ENCODE peak calls at places on chromosomes 4 and X, in seven cellular contexts. Y is astrocyte, G is uterus, R is mammary epithelial cell, V is right lobe of liver, M is K562, L is aorta. K is an unnamed sample.

GRCh38 chr4:84792366-84793301 is 173.9 kb downstream of the WDFY3 start:
- DNase-seq in V (no peak), Y (no peak), G (no peak), M (no peak), R (no peak), L (no peak), K (peak)

GRCh38 chr4:176011523-176011922 is 54.1 kb upstream of the WDR17 start:
- DNase-seq in G (no peak), L (no peak), V (no peak), R (peak), Y (peak), M (no peak), K (no peak)

GRCh38 chrX:16836371-16836770 is 33.8 kb downstream of the RBBP7 start:
- DNase-seq in R (no peak), Y (peak), G (no peak), V (no peak), M (peak), L (no peak), K (no peak)

GRCh38 chr4:41124916-41125548 is 89.3 kb downstream of the APBB2 start:
- DNase-seq in R (peak), M (no peak), G (no peak), V (no peak), Y (peak), L (no peak), K (no peak)

GRCh38 chr4:26105815-26106699 is 192.0 kb downstream of the SMIM20 start:
- DNase-seq in Y (peak), M (peak), R (peak), G (peak), L (no peak), V (no peak), K (no peak)

GRCh38 chrX:77597090-77597489 is 149.9 kb downstream of the FGF16 start:
- DNase-seq in R (peak), G (no peak), L (no peak), Y (peak), V (no peak), M (no peak), K (no peak)

GRCh38 chr4:28490669-28491068 is 1630.0 kb downstream of the STIM2 start:
- DNase-seq in R (peak), M (no peak), V (no peak), G (no peak), L (no peak), Y (peak), K (no peak)

GRCh38 chr4:97152159-97152558 is 991.1 kb downstream of the STPG2 start:
- DNase-seq in L (no peak), M (no peak), V (no peak), Y (no peak), G (no peak), R (no peak), K (no peak)

GRCh38 chr4:102411416-102411815 is 66.1 kb upstream of the SLC39A8 start:
- DNase-seq in R (peak), G (no peak), Y (no peak), M (no peak), V (no peak), L (no peak), K (no peak)

GRCh38 chrX:150526692-150527091 is 41.7 kb upstream of the MTM1 start:
- DNase-seq in L (no peak), G (no peak), M (no peak), R (no peak), Y (no peak), V (no peak), K (no peak)

GRCh38 chrX:119067023-119067739 is 5.6 kb upstream of the CT47C1 start:
- DNase-seq in L (peak), V (peak), G (peak), Y (peak), R (peak), M (peak), K (peak)

GRCh38 chr4:24912252-24913098 is at the start of gene CCDC149:
- DNase-seq in V (peak), G (peak), M (peak), R (peak), L (peak), Y (peak), K (peak)

GRCh38 chrX:149472620-149473019 is 32.5 kb downstream of the IDS start:
- DNase-seq in L (no peak), G (no peak), M (no peak), R (peak), Y (no peak), V (peak), K (no peak)

GRCh38 chr4:95549246-95550138 is 719 bp upstream of the UNC5C start:
- DNase-seq in V (no peak), L (peak), G (peak), Y (peak), M (no peak), R (peak), K (no peak)

GRCh38 chrX:153723351-153724251 is 586 bp downstream of the BCAP31 start:
- DNase-seq in L (peak), G (peak), Y (no peak), M (peak), V (peak), R (peak), K (peak)

GRCh38 chr4:77538144-77538543 is 67.5 kb upstream of the CXCL13 start:
- DNase-seq in Y (peak), G (no peak), R (peak), M (no peak), V (no peak), L (no peak), K (no peak)

GRCh38 chr4:92506933-92507332 is 203.2 kb downstream of the GRID2 start:
- DNase-seq in V (no peak), G (no peak), R (no peak), L (no peak), M (no peak), Y (no peak), K (no peak)

GRCh38 chr4:159075531-159075932 is 27.3 kb upstream of the RAPGEF2 start:
- DNase-seq in R (peak), L (no peak), Y (peak), M (no peak), G (no peak), V (no peak), K (no peak)

GRCh38 chr4:108446554-108446953 is 173.8 kb upstream of the RPL34 start:
- DNase-seq in G (no peak), M (no peak), R (no peak), V (no peak), L (no peak), Y (no peak), K (peak)

GRCh38 chrX:109936114-109936513 is 66.8 kb upstream of the TMEM164 start:
- DNase-seq in L (no peak), V (no peak), R (peak), G (no peak), Y (no peak), M (no peak), K (no peak)

GRCh38 chr4:144732584-144733130 is 86.7 kb downstream of the HHIP start:
- DNase-seq in L (no peak), R (peak), Y (no peak), V (no peak), M (no peak), G (no peak), K (no peak)

GRCh38 chrX:30693999-30694650 is 40.9 kb downstream of the GK start:
- DNase-seq in M (no peak), Y (no peak), V (no peak), R (no peak), G (no peak), L (no peak), K (no peak)

GRCh38 chr4:7698586-7698985 is 241.1 kb downstream of the AFAP1 start:
- DNase-seq in G (no peak), Y (peak), L (no peak), R (peak), V (no peak), M (no peak), K (no peak)

GRCh38 chrX:56813318-56813837 is 84.3 kb downstream of the NBDY start:
- DNase-seq in L (peak), V (no peak), G (no peak), M (peak), R (peak), Y (peak), K (peak)

GRCh38 chr4:169770411-169770810 is 12.7 kb upstream of the HPF1 start:
- DNase-seq in M (no peak), R (no peak), L (no peak), Y (no peak), G (no peak), V (no peak), K (no peak)

GRCh38 chr4:162475221-162475620 is 311.4 kb upstream of the FSTL5 start:
- DNase-seq in G (no peak), M (no peak), L (no peak), R (no peak), Y (peak), V (no peak), K (no peak)

DNA sequence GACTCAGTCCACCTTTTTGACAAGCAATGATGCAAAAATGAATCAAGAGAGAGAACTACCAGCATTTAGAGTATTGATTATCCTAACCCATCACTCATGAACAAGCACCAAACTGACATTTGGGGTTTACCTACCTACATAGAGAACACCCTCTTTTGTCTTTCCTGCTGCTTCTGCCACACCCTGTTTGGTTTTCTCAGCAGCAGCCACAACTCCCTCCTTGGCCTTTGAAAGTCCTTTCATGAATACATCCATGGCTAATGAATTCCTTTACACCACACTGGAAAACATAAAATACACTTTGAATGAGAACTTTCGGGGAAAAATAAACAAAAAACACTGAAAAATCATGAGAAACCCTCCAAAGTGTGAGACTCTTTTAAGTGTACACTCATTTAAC is 1.5 kb downstream of the SNCA start:
- DNase-seq in Y (no peak), V (no peak), R (no peak), M (no peak), G (no peak), L (no peak), K (no peak)
- H3K4me3 ChIP-seq in Y (no peak), V (no peak), R (peak), M (no peak), G (peak), L (no peak), K (peak)

DNA sequence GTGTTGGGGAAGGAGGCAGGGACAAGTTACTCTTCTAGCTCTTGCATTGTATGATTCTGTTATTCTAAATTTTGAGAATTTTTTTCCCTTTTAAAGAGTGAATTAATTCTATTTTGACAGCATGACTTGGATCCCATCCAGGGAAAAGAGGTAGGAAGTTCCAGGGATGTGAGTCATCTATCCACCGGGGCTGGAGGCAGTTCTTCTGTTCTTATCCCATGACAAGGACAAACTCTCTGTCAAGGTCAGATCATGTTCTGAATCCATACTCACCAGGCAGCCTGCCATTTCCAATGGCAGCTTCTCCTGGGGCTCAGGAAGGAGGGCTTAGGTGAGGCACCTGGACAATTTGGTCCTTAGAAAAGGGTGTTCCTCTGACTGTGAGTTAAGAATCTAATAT is 132.0 kb upstream of the MED14 start:
- DNase-seq in R (peak), V (no peak), M (no peak), G (no peak), Y (peak), L (no peak), K (no peak)
- H3K27ac ChIP-seq in R (no peak), V (no peak), M (no peak), G (peak), Y (peak), L (no peak), K (no peak)

GRCh38 chrX:25018682-25019081 is 2.9 kb upstream of the ARX start:
- DNase-seq in V (no peak), L (no peak), M (no peak), G (no peak), R (no peak), Y (no peak), K (no peak)

GRCh38 chrX:25015486-25016360 is at the start of gene ARX:
- DNase-seq in L (no peak), Y (peak), V (no peak), R (peak), M (peak), G (no peak), K (no peak)

GRCh38 chrX:25016361-25016671 is 551 bp upstream of the ARX start:
- DNase-seq in L (no peak), R (no peak), V (no peak), Y (no peak), G (no peak), M (no peak), K (no peak)

GRCh38 chrX:25017667-25018247 is 2.0 kb upstream of the ARX start:
- DNase-seq in Y (no peak), M (no peak), R (no peak), G (no peak), V (no peak), L (no peak), K (peak)

GRCh38 chrX:25016938-25017598 is 1.3 kb upstream of the ARX start:
- DNase-seq in R (no peak), M (no peak), G (no peak), Y (no peak), L (no peak), V (no peak), K (no peak)
- H3K4me3 ChIP-seq in R (no peak), M (no peak), G (no peak), Y (no peak), L (no peak), V (no peak), K (peak)

GRCh38 chr4:118173956-118174355 is 139.7 kb downstream of the NDST3 start:
- DNase-seq in M (no peak), R (peak), L (no peak), G (no peak), V (no peak), Y (peak), K (peak)

GRCh38 chr4:118177121-118177520 is 142.8 kb downstream of the NDST3 start:
- DNase-seq in Y (no peak), M (no peak), R (no peak), G (no peak), L (no peak), V (no peak), K (no peak)

GRCh38 chr4:118171381-118171780 is 137.1 kb downstream of the NDST3 start:
- DNase-seq in R (no peak), Y (no peak), V (no peak), M (no peak), G (no peak), L (no peak), K (no peak)

GRCh38 chr4:118173126-118173525 is 138.8 kb downstream of the NDST3 start:
- DNase-seq in L (no peak), G (no peak), V (no peak), R (no peak), M (no peak), Y (no peak), K (no peak)

DNA sequence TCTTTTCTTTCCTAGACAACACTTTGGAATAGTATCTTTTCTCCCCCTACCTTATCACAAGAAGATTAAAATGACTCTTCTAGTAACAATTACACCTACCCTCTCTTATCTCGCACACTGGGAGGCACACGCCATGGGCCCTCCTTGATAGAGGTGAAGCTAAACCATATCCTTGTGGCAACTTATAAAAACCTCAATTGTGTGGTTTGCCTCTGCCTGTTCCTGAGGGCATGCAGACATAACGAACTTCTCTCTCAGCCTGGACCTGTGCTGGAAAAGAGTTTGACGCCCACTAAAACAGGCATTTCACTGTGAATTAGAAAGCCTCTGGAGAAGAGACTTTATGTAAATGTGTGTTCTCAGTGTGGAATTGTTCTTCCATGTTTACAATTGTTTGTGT is 141.2 kb downstream of the NDST3 start:
- DNase-seq in M (no peak), Y (no peak), V (no peak), L (no peak), G (no peak), R (peak), K (no peak)
- H3K27ac ChIP-seq in M (no peak), Y (no peak), V (no peak), L (no peak), G (no peak), R (no peak), K (peak)

GRCh38 chr4:6663596-6664393 is 23.3 kb downstream of the MRFAP1 start:
- DNase-seq in L (no peak), M (no peak), R (no peak), V (no peak), G (no peak), Y (no peak), K (no peak)
- H3K4me3 ChIP-seq in L (peak), M (no peak), R (no peak), V (no peak), G (peak), Y (no peak), K (no peak)

DNA sequence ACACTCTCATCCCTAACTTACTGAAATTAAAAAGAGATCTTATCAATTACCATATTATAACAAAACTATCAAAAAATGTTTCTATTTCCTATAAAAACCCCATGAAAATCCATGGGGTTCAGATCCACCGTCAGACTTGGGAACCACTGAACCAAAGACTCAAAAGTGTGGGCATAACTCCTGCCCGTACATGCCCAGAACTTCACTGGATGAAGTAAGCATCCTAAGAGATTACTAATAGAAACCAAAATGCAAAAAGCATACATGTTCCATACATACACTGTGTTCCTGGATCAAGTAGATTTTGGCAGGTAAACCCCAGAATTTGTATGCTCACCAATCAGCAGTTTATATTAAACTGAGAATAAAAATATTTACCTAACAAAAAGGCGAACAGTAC is 66.1 kb downstream of the PRSS12 start:
- DNase-seq in R (peak), M (no peak), V (no peak), L (no peak), G (no peak), Y (no peak), K (no peak)
- H3K27ac ChIP-seq in R (peak), M (no peak), V (no peak), L (no peak), G (no peak), Y (no peak), K (no peak)

GRCh38 chr4:123649248-123649643 is 252.7 kb downstream of the SPRY1 start:
- DNase-seq in Y (no peak), R (no peak), M (no peak), G (no peak), V (no peak), L (no peak), K (no peak)
- H3K4me3 ChIP-seq in Y (no peak), R (no peak), M (no peak), G (no peak), V (no peak), L (no peak), K (peak)

GRCh38 chr4:154615211-154615610 is 2.8 kb upstream of the FGG start:
- DNase-seq in L (no peak), M (no peak), R (no peak), V (no peak), G (no peak), Y (no peak), K (no peak)
- H3K27ac ChIP-seq in L (no peak), M (no peak), R (no peak), V (peak), G (no peak), Y (no peak), K (no peak)

GRCh38 chr4:165208741-165209388 is 1.5 kb downstream of the KLHL2 start:
- DNase-seq in M (peak), V (no peak), Y (peak), R (peak), G (no peak), L (no peak), K (no peak)
- H3K4me3 ChIP-seq in M (no peak), V (peak), Y (peak), R (peak), G (peak), L (peak), K (no peak)